ENCODE peak calls at places on chromosomes 11 and 22, in five cellular contexts. S, N, P, D and F are unnamed samples.

GRCh38 chr11:113474362-113475159 is 637 bp downstream of the DRD2 start:
- DNase-seq in S (no peak), N (no peak), P (peak; percentile 84), D (peak; percentile 64), F (peak; percentile 98)

GRCh38 chr11:7583248-7583647 is 69.4 kb downstream of the PPFIBP2 start:
- DNase-seq in S (no peak), P (no peak), D (no peak), N (no peak), F (no peak)

GRCh38 chr11:43399983-43400630 is 41.4 kb downstream of the TTC17 start:
- DNase-seq in P (no peak), N (no peak), S (no peak), D (peak; percentile 5), F (no peak)

GRCh38 chr11:117380676-117381075 is 53.0 kb downstream of the CEP164 start:
- DNase-seq in D (no peak), P (no peak), S (peak; percentile 55), N (no peak), F (no peak)

GRCh38 chr11:117671370-117671769 is 125.6 kb downstream of the DSCAML1 start:
- DNase-seq in S (no peak), D (no peak), N (no peak), P (no peak), F (no peak)

GRCh38 chr11:47342854-47343253 is 9.6 kb downstream of the MYBPC3 start:
- DNase-seq in D (no peak), N (no peak), P (no peak), S (no peak), F (no peak)

GRCh38 chr11:46967962-46968361 is 31.4 kb downstream of the CSTPP1 start:
- DNase-seq in D (no peak), P (no peak), S (no peak), N (no peak), F (no peak)

GRCh38 chr11:125763483-125763882 is 15.1 kb downstream of the PATE2 start:
- DNase-seq in N (no peak), S (no peak), P (no peak), D (no peak), F (no peak)

GRCh38 chr11:2474059-2474901 is 29.5 kb downstream of the KCNQ1 start:
- DNase-seq in N (no peak), D (peak; percentile 5), P (no peak), S (no peak), F (no peak)

GRCh38 chr11:60485987-60486386 is 6.6 kb upstream of the MS4A12 start:
- DNase-seq in S (no peak), D (no peak), N (peak; percentile 90), P (peak; percentile 67), F (no peak)

GRCh38 chr11:44379141-44380008 is 69.4 kb upstream of the ALX4 start:
- DNase-seq in P (no peak), S (no peak), D (no peak), N (no peak), F (no peak)

GRCh38 chr11:2587132-2587930 is 112.5 kb downstream of the KCNQ1OT1 start:
- DNase-seq in P (no peak), S (peak; percentile 55), D (no peak), N (no peak), F (peak; percentile 10)

GRCh38 chr11:122843281-122844150 is 5.2 kb downstream of the CRTAM start:
- DNase-seq in S (no peak), N (no peak), D (peak; percentile 23), P (peak; percentile 8), F (no peak)

GRCh38 chr11:130178441-130178971 is 18.9 kb downstream of the ST14 start:
- DNase-seq in S (no peak), D (peak; percentile 65), P (no peak), N (no peak), F (no peak)

GRCh38 chr11:14542384-14542783 is 22.2 kb upstream of the PSMA1 start:
- DNase-seq in S (no peak), N (no peak), P (no peak), D (no peak), F (no peak)

GRCh38 chr22:43535336-43535735 is 123.5 kb downstream of the MPPED1 start:
- DNase-seq in P (no peak), D (no peak), N (no peak), S (no peak), F (peak; percentile 10)

GRCh38 chr11:45400594-45400993 is 114.5 kb upstream of the SYT13 start:
- DNase-seq in S (no peak), N (no peak), D (peak; percentile 20), P (no peak), F (no peak)

GRCh38 chr11:47593492-47593933 is 698 bp downstream of the C1QTNF4 start:
- DNase-seq in N (no peak), S (no peak), P (no peak), D (no peak), F (no peak)

GRCh38 chr22:31893460-31893859 is 50.9 kb upstream of the YWHAH start:
- DNase-seq in P (no peak), D (no peak), N (no peak), S (no peak), F (no peak)

GRCh38 chr22:20574920-20575353 is 67.5 kb downstream of the MED15 start:
- DNase-seq in S (no peak), N (no peak), P (no peak), D (no peak), F (no peak)

GRCh38 chr11:61037694-61038093 is 64.6 kb upstream of the CD5 start:
- DNase-seq in S (peak; percentile 53), D (peak; percentile 60), P (no peak), N (no peak), F (no peak)

GRCh38 chr11:43377380-43377779 is 18.7 kb downstream of the TTC17 start:
- DNase-seq in D (no peak), S (no peak), N (no peak), P (no peak), F (no peak)

GRCh38 chr11:3123316-3123715 is 41.8 kb downstream of the OSBPL5 start:
- DNase-seq in D (no peak), N (no peak), S (peak; percentile 96), P (no peak), F (peak; percentile 16)

GRCh38 chr11:19441752-19442553 is 201.2 kb upstream of the E2F8 start:
- DNase-seq in D (peak; percentile 99), P (peak; percentile 84), N (peak; percentile 77), S (no peak), F (no peak)

GRCh38 chr11:3204141-3205015 is 14.2 kb downstream of the MRGPRG start:
- DNase-seq in P (no peak), S (peak; percentile 44), D (no peak), N (no peak), F (no peak)

GRCh38 chr11:76251223-76251575 is 44.9 kb upstream of the WNT11 start:
- DNase-seq in D (no peak), P (no peak), N (no peak), S (no peak), F (no peak)

GRCh38 chr22:36258750-36259619 is 6.1 kb downstream of the APOL1 start:
- DNase-seq in N (no peak), D (no peak), S (peak; percentile 80), P (no peak), F (no peak)

GRCh38 chr11:109423860-109424190 is 1.8 kb downstream of the C11orf87 start:
- DNase-seq in S (no peak), N (no peak), P (no peak), D (no peak), F (no peak)

GRCh38 chr22:48143856-48144255 is 1381.4 kb downstream of the TBC1D22A start:
- DNase-seq in P (no peak), D (no peak), N (no peak), S (no peak), F (no peak)

GRCh38 chr11:70944636-70945035 is 307.7 kb downstream of the SHANK2 start:
- DNase-seq in D (no peak), N (no peak), P (no peak), S (no peak), F (no peak)
- TF ChIP-seq CTCF in D (no peak), N (no peak), P (no peak), S (no peak), F (peak; percentile 22)

GRCh38 chr11:64241430-64242153 is 697 bp downstream of the FKBP2 start:
- DNase-seq in S (peak; percentile 100), P (peak; percentile 100), N (peak; percentile 92), D (peak; percentile 94), F (peak; percentile 100)
- TF ChIP-seq CTCF in S (no peak), P (peak; percentile 12), N (peak; percentile 9), D (no peak), F (no peak)

GRCh38 chr11:18271206-18271605 is 5.1 kb downstream of the SAA1 start:
- DNase-seq in S (no peak), P (no peak), D (no peak), N (no peak), F (no peak)

GRCh38 chr11:18265949-18266348 is at the start of gene SAA1:
- DNase-seq in D (peak; percentile 74), N (no peak), P (peak; percentile 34), S (no peak), F (no peak)

GRCh38 chr11:18264677-18265542 is 1.2 kb upstream of the SAA1 start:
- DNase-seq in D (no peak), P (no peak), N (no peak), S (no peak), F (no peak)

DNA sequence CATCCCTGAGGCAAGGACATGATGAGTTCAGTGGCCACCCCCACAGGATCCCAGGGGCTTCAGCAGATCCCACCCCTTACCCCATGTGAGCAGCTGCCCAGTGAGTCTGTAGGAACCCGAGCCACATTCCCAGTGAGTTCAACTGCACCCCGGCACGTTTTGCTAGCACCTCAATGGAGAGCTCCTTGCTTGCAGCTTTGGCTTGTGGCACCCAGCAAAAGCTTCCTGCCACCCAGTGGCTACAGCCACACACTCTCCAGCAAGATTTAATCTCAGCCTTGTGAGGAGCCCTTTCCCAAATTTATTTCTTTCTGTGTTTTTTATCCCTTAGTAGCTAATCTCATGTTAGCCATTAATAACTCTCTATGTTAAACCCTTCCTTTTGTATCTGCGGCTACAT is 4.0 kb downstream of the SAA1 start:
- DNase-seq in D (no peak), N (no peak), P (no peak), S (no peak), F (no peak)
- TF ChIP-seq CTCF in D (no peak), N (no peak), P (no peak), S (no peak), F (no peak)

GRCh38 chr11:68009391-68010000 is 631 bp upstream of the ALDH3B1 start:
- DNase-seq in P (no peak), D (no peak), N (no peak), S (no peak), F (no peak)
- TF ChIP-seq CTCF in P (peak; percentile 14), D (no peak), N (peak; percentile 28), S (no peak), F (no peak)

GRCh38 chr11:8728566-8728965 is 46.0 kb downstream of the RPL27A start:
- DNase-seq in N (no peak), S (no peak), D (no peak), P (no peak), F (no peak)
- TF ChIP-seq CTCF in N (no peak), S (no peak), D (no peak), P (no peak), F (no peak)